ENCODE peak calls at places on chromosomes 13 and 19, in eight cellular contexts. A is PC-9; R is psoas muscle; I is adrenal gland; H is hepatocyte; L is choroid plexus epithelial cell; U is bronchial epithelial cell; N is CD8-positive, alpha-beta T cell. Z is an unnamed sample.

GRCh38 chr13:35475960-35476943 is at the start of gene MAB21L1:
- DNase-seq in A (no peak), R (peak; percentile 84), I (no peak), H (peak; percentile 73), L (peak; percentile 54), U (no peak), N (no peak), Z (no peak)

GRCh38 chr13:31722684-31723083 is 16.6 kb upstream of the RXFP2 start:
- DNase-seq in A (no peak), R (no peak), I (no peak), H (no peak), L (peak; percentile 16), U (no peak), N (no peak), Z (no peak)

GRCh38 chr13:35165205-35165604 is 223.1 kb downstream of the NBEA start:
- DNase-seq in A (no peak), R (no peak), I (no peak), H (no peak), L (no peak), U (no peak), N (no peak), Z (no peak)

GRCh38 chr19:11091343-11092153 is 2.3 kb downstream of the LDLR start:
- DNase-seq in A (peak; percentile 99), R (peak; percentile 59), I (peak; percentile 69), H (peak; percentile 79), L (peak; percentile 91), U (peak; percentile 97), N (peak; percentile 39), Z (no peak)

GRCh38 chr19:44303976-44304568 is 753 bp downstream of the ZNF235 start:
- DNase-seq in A (no peak), R (no peak), I (peak; percentile 26), H (peak; percentile 39), L (no peak), U (peak; percentile 18), N (no peak), Z (no peak)

GRCh38 chr13:80603351-80603750 is 262.4 kb upstream of the SPRY2 start:
- DNase-seq in A (no peak), R (no peak), I (no peak), H (no peak), L (no peak), U (no peak), N (no peak), Z (no peak)

GRCh38 chr13:81480634-81481033 is 1139.7 kb upstream of the SPRY2 start:
- DNase-seq in A (no peak), R (no peak), I (no peak), H (peak; percentile 3), L (peak; percentile 13), U (peak; percentile 35), N (no peak), Z (no peak)

GRCh38 chr19:54179921-54180452 is 7.0 kb upstream of the TMC4 start:
- DNase-seq in A (peak; percentile 65), R (no peak), I (no peak), H (peak; percentile 78), L (peak; percentile 88), U (peak; percentile 58), N (no peak), Z (no peak)

GRCh38 chr19:10086032-10086903 is at the start of gene SHFL:
- DNase-seq in A (peak; percentile 46), R (peak; percentile 78), I (peak; percentile 77), H (peak; percentile 91), L (peak; percentile 72), U (peak; percentile 33), N (peak; percentile 76), Z (peak; percentile 91)

GRCh38 chr19:17590780-17591688 is 35.6 kb downstream of the COLGALT1 start:
- DNase-seq in A (no peak), R (no peak), I (no peak), H (no peak), L (no peak), U (no peak), N (no peak), Z (no peak)

GRCh38 chr19:44689290-44690130 is 9.4 kb upstream of the CEACAM16 start:
- DNase-seq in A (peak; percentile 60), R (peak; percentile 86), I (peak; percentile 78), H (peak; percentile 87), L (peak; percentile 80), U (peak; percentile 50), N (peak; percentile 73), Z (peak; percentile 62)

GRCh38 chr19:51219307-51219706 is 5.6 kb upstream of the CD33 start:
- DNase-seq in A (no peak), R (no peak), I (no peak), H (no peak), L (no peak), U (no peak), N (no peak), Z (no peak)

GRCh38 chr19:16801599-16801998 is 27.6 kb upstream of the SIN3B start:
- DNase-seq in A (peak; percentile 46), R (no peak), I (peak; percentile 54), H (no peak), L (peak; percentile 68), U (peak; percentile 45), N (no peak), Z (no peak)

GRCh38 chr19:54257116-54257480 is at the start of gene LILRB5:
- DNase-seq in A (no peak), R (no peak), I (no peak), H (no peak), L (no peak), U (no peak), N (no peak), Z (no peak)

GRCh38 chr13:114266241-114266640 is 15.2 kb upstream of the UPF3A start:
- DNase-seq in A (no peak), R (no peak), I (no peak), H (no peak), L (no peak), U (no peak), N (no peak), Z (no peak)

DNA sequence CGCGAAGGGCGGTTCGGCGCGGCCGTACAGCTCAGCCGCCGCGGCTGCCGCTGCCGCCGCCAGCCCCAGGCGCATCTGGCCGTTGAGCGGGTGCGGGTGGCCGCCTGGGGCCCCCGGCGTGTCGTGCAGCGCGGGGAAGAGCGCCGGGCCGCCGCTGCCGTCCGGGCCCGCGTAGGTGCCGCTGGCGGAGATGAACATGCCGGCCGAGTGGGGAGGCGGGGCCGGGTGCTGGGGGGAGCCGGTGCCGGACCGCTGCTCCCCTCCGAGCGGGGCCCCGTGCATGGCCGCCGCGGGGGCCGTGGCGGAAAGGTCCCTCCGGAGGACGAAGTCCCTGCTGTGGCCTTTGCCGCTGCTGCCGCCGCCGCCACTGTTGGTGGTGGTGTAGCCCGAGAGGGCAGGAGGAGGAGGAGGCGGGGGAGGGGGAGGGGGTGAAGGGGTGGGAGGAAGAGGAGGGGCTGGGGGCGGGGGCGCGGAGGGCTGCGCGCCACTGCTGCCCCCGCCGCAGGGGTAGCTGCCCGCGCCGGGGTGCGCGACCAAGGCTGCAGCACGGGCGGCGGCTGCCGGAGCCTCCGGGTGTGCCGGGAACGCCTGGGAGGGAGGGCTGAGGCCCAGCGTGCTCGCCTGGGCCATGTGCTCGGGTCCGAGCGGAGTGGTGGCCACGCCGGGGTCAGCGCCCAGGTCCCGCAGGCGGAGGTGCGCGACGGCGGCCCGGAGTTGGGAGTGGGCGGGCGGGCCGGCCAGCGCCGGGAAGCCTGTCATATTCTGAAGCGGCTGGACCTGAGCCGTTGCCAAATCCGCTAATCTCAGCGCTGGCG is 599 bp downstream of the ZIC5 start:
- DNase-seq in A (no peak), R (no peak), I (no peak), H (no peak), L (no peak), U (no peak), N (no peak), Z (no peak)
- H3K4me3 ChIP-seq in A (peak overlapping the region; percentile 94), R (peak overlapping the region; percentile 54), I (no peak overlapping the region), H (no peak overlapping the region), L (peak overlapping the region; percentile 69), U (no peak overlapping the region), N (no peak overlapping the region), Z (no peak overlapping the region)

DNA sequence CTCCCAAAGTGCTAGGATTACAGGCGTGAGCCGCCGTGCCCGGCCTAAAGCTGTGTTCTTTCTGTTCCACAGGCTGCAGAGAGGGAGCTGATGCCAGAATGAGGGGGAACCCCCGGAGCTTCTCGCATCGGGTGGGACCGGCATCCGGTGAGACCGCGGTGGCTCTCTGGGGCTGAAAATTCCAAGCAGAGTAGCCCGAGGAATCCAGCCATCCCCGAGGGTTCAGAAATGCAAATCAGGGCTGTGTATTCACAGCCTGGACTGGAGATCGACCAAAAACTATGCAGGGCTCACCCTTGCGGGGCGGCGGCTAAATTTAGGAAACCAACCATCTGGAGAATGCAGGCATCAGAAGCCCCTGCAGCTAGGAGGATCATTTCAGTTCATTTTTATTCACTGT is 99.2 kb downstream of the GNG7 start:
- DNase-seq in A (no peak), R (peak; percentile 73), I (no peak), H (no peak), L (peak; percentile 50), U (no peak), N (no peak), Z (no peak)
- H3K4me3 ChIP-seq in A (no peak overlapping the region), R (peak overlapping the region; percentile 17), I (no peak overlapping the region), H (no peak overlapping the region), L (no peak overlapping the region), U (no peak overlapping the region), N (no peak overlapping the region), Z (no peak overlapping the region)

GRCh38 chr13:70107125-70107497 is 515 bp upstream of the ATXN8OS start:
- DNase-seq in A (no peak), R (no peak), I (no peak), H (no peak), L (no peak), U (no peak), N (no peak), Z (no peak)
- H3K4me3 ChIP-seq in A (no peak overlapping the region), R (no peak overlapping the region), I (no peak overlapping the region), H (no peak overlapping the region), L (no peak overlapping the region), U (no peak overlapping the region), N (no peak overlapping the region), Z (no peak overlapping the region)

DNA sequence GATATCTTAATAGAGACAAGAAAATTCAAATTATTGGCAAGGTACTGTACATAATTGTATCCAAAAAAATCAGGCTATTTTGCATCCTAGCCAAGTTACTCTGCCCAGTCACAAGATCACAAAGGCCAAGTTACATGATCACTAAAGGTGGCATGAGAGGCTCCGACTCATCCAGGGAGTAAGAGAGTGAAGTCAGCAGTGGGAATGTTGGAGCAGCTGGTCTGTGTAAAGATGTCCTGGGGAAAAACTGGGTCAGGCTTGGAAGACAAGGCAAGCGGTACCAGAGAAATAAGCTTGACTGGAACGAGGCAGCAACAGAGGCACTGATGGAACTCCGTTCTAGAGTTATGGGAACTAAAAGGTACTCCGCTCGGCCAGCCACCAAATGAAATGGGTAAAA is 50.2 kb upstream of the PSG2 start:
- DNase-seq in A (no peak), R (no peak), I (no peak), H (no peak), L (no peak), U (peak; percentile 32), N (no peak), Z (no peak)
- H3K4me3 ChIP-seq in A (no peak overlapping the region), R (no peak overlapping the region), I (no peak overlapping the region), H (no peak overlapping the region), L (no peak overlapping the region), U (no peak overlapping the region), N (no peak overlapping the region), Z (no peak overlapping the region)

GRCh38 chr13:24076124-24076523 is 84.4 kb upstream of the SPATA13 start:
- DNase-seq in A (no peak), R (no peak), I (peak; percentile 24), H (peak; percentile 55), L (no peak), U (no peak), N (no peak), Z (no peak)
- H3K4me3 ChIP-seq in A (no peak overlapping the region), R (no peak overlapping the region), I (no peak overlapping the region), H (no peak overlapping the region), L (no peak overlapping the region), U (no peak overlapping the region), N (no peak overlapping the region), Z (no peak overlapping the region)

Z was measured in GM06990.